ENCODE peak calls at places on chromosomes 7 and 10, in ten cellular contexts. Z, H, T, B, N, L, O, A, F and X are unnamed samples.

GRCh38 chr10:80357000-80357803 is 621 bp downstream of the DYDC2 start:
- DNase-seq in Z (no peak), H (no peak), T (no peak), B (peak), N (no peak), L (no peak), O (no peak), A (no peak), F (peak), X (no peak)

GRCh38 chr7:119271147-119271779 is 1001.7 kb upstream of the KCND2 start:
- DNase-seq in Z (no peak), H (no peak), T (no peak), B (no peak), N (no peak), L (no peak), O (no peak), A (no peak), F (no peak), X (no peak)

GRCh38 chr7:41621953-41622831 is 80.7 kb downstream of the INHBA start:
- DNase-seq in Z (no peak), H (no peak), T (no peak), B (no peak), N (no peak), L (no peak), O (peak), A (no peak), F (no peak), X (no peak)

GRCh38 chr10:100057948-100058347 is 23.7 kb downstream of the CPN1 start:
- DNase-seq in Z (no peak), H (no peak), T (no peak), B (no peak), N (no peak), L (no peak), O (no peak), A (no peak), F (no peak), X (no peak)

GRCh38 chr7:27235387-27236052 is 7.1 kb upstream of the EVX1 start:
- DNase-seq in Z (no peak), H (peak), T (no peak), B (no peak), N (peak), L (no peak), O (no peak), A (peak), F (peak), X (no peak)

GRCh38 chr7:143068446-143068845 is 16.3 kb downstream of the OR6V1 start:
- DNase-seq in Z (no peak), H (no peak), T (no peak), B (no peak), N (no peak), L (no peak), O (no peak), A (no peak), F (no peak), X (no peak)

GRCh38 chr7:18663321-18663720 is 167.8 kb downstream of the HDAC9 start:
- DNase-seq in Z (no peak), H (no peak), T (no peak), B (no peak), N (no peak), L (no peak), O (no peak), A (no peak), F (no peak), X (no peak)

GRCh38 chr7:34133983-34134782 is 228.8 kb downstream of the BMPER start:
- DNase-seq in Z (no peak), H (peak), T (no peak), B (peak), N (peak), L (no peak), O (peak), A (peak), F (peak), X (peak)

GRCh38 chr10:63142136-63142535 is 9.0 kb downstream of the NRBF2 start:
- DNase-seq in Z (no peak), H (no peak), T (no peak), B (no peak), N (no peak), L (no peak), O (no peak), A (no peak), F (no peak), X (no peak)

GRCh38 chr10:77524300-77524711 is 113.3 kb downstream of the KCNMA1 start:
- DNase-seq in Z (peak), H (no peak), T (no peak), B (no peak), N (no peak), L (no peak), O (no peak), A (no peak), F (no peak), X (no peak)

GRCh38 chr10:86356306-86356705 is 10.3 kb downstream of the GRID1 start:
- DNase-seq in Z (no peak), H (no peak), T (no peak), B (no peak), N (no peak), L (no peak), O (no peak), A (no peak), F (no peak), X (no peak)

GRCh38 chr10:77042706-77043105 is 594.9 kb downstream of the KCNMA1 start:
- DNase-seq in Z (no peak), H (no peak), T (no peak), B (no peak), N (no peak), L (no peak), O (no peak), A (no peak), F (no peak), X (no peak)

GRCh38 chr10:132774179-132774904 is 11.6 kb downstream of the NKX6-2 start:
- DNase-seq in Z (no peak), H (no peak), T (no peak), B (no peak), N (no peak), L (no peak), O (no peak), A (no peak), F (peak), X (no peak)

GRCh38 chr10:132776186-132776585 is 9.8 kb downstream of the NKX6-2 start:
- DNase-seq in Z (no peak), H (no peak), T (no peak), B (no peak), N (no peak), L (no peak), O (no peak), A (no peak), F (no peak), X (no peak)

GRCh38 chr10:132777441-132777840 is 8.5 kb downstream of the NKX6-2 start:
- DNase-seq in Z (no peak), H (no peak), T (no peak), B (no peak), N (no peak), L (no peak), O (no peak), A (no peak), F (no peak), X (no peak)

GRCh38 chr10:132776821-132777220 is 9.1 kb downstream of the NKX6-2 start:
- DNase-seq in Z (no peak), H (no peak), T (no peak), B (no peak), N (no peak), L (no peak), O (no peak), A (no peak), F (no peak), X (no peak)

GRCh38 chr10:132774905-132775863 is 10.8 kb downstream of the NKX6-2 start:
- DNase-seq in Z (no peak), H (peak), T (no peak), B (no peak), N (no peak), L (no peak), O (no peak), A (no peak), F (peak), X (no peak)
- TF ChIP-seq POLR2AphosphoS5 in Z (no peak), H (no peak), T (no peak), B (no peak), N (no peak), L (no peak), O (no peak), A (no peak), F (no peak), X (no peak)

GRCh38 chr7:16079723-16080122 is 341.6 kb downstream of the CRPPA start:
- DNase-seq in Z (no peak), H (no peak), T (no peak), B (no peak), N (no peak), L (no peak), O (no peak), A (no peak), F (no peak), X (no peak)
- TF ChIP-seq POLR2AphosphoS5 in Z (no peak), H (no peak), T (no peak), B (no peak), N (no peak), L (no peak), O (no peak), A (no peak), F (no peak), X (no peak)

GRCh38 chr7:84274029-84274638 is 79.5 kb upstream of the SEMA3A start:
- DNase-seq in Z (no peak), H (no peak), T (no peak), B (no peak), N (no peak), L (no peak), O (peak), A (no peak), F (no peak), X (no peak)
- TF ChIP-seq POLR2AphosphoS5 in Z (no peak), H (no peak), T (no peak), B (no peak), N (no peak), L (no peak), O (no peak), A (no peak), F (no peak), X (no peak)

GRCh38 chr10:124943301-124944092 is 1.6 kb downstream of the ZRANB1 start:
- DNase-seq in Z (no peak), H (peak), T (no peak), B (no peak), N (no peak), L (no peak), O (no peak), A (no peak), F (no peak), X (no peak)
- TF ChIP-seq POLR2AphosphoS5 in Z (no peak), H (no peak), T (no peak), B (no peak), N (no peak), L (no peak), O (no peak), A (peak), F (peak), X (no peak)

DNA sequence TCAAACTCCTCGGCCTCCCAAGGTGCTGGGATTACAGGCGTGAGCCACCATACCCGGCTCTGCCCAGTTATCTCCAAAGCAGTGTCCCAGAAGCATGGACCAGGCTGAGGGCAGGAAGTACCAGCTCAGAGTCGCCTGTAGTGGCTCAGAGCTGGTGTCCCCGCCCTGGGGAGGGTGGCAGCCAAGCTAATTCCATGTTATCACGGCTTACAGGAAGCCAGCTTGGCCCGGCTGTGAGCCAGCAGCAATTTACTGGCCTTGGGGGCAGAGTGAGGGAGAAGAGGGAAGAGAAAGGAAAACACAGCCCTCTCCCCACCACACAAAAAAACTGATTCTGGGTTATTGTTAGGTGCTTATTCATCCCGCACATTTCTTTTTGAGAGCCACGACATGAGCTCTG is 88.1 kb downstream of the HIP1 start:
- DNase-seq in Z (no peak), H (no peak), T (no peak), B (no peak), N (no peak), L (no peak), O (peak), A (no peak), F (peak), X (no peak)
- TF ChIP-seq POLR2AphosphoS5 in Z (no peak), H (no peak), T (no peak), B (no peak), N (no peak), L (no peak), O (peak), A (no peak), F (no peak), X (no peak)

GRCh38 chr10:96376483-96376882 is 17.7 kb upstream of the OPALIN start:
- DNase-seq in Z (no peak), H (no peak), T (peak), B (no peak), N (no peak), L (no peak), O (no peak), A (no peak), F (no peak), X (peak)

GRCh38 chr10:96378741-96379140 is 19.9 kb upstream of the OPALIN start:
- DNase-seq in Z (no peak), H (no peak), T (no peak), B (no peak), N (no peak), L (no peak), O (no peak), A (peak), F (no peak), X (no peak)

GRCh38 chr10:96380821-96381220 is 22.0 kb upstream of the OPALIN start:
- DNase-seq in Z (no peak), H (no peak), T (no peak), B (no peak), N (no peak), L (no peak), O (no peak), A (no peak), F (no peak), X (no peak)

GRCh38 chr10:96377816-96378294 is 19.1 kb upstream of the OPALIN start:
- DNase-seq in Z (no peak), H (no peak), T (no peak), B (no peak), N (no peak), L (no peak), O (no peak), A (peak), F (peak), X (no peak)

GRCh38 chr10:96379758-96380157 is 21.0 kb upstream of the OPALIN start:
- DNase-seq in Z (no peak), H (no peak), T (no peak), B (no peak), N (no peak), L (no peak), O (no peak), A (no peak), F (no peak), X (no peak)
- TF ChIP-seq POLR2AphosphoS5 in Z (no peak), H (no peak), T (no peak), B (no peak), N (no peak), L (no peak), O (no peak), A (no peak), F (no peak), X (no peak)

GRCh38 chr10:121459279-121459764 is 138.9 kb downstream of the FGFR2 start:
- DNase-seq in Z (no peak), H (no peak), T (no peak), B (no peak), N (no peak), L (no peak), O (no peak), A (no peak), F (no peak), X (no peak)

GRCh38 chr10:121457729-121458128 is 140.5 kb downstream of the FGFR2 start:
- DNase-seq in Z (no peak), H (no peak), T (no peak), B (no peak), N (no peak), L (no peak), O (no peak), A (no peak), F (no peak), X (no peak)

GRCh38 chr10:121461307-121461706 is 136.9 kb downstream of the FGFR2 start:
- DNase-seq in Z (no peak), H (no peak), T (no peak), B (no peak), N (no peak), L (no peak), O (no peak), A (no peak), F (no peak), X (no peak)

GRCh38 chr10:121460733-121461132 is 137.5 kb downstream of the FGFR2 start:
- DNase-seq in Z (no peak), H (no peak), T (no peak), B (no peak), N (no peak), L (no peak), O (no peak), A (no peak), F (no peak), X (no peak)

DNA sequence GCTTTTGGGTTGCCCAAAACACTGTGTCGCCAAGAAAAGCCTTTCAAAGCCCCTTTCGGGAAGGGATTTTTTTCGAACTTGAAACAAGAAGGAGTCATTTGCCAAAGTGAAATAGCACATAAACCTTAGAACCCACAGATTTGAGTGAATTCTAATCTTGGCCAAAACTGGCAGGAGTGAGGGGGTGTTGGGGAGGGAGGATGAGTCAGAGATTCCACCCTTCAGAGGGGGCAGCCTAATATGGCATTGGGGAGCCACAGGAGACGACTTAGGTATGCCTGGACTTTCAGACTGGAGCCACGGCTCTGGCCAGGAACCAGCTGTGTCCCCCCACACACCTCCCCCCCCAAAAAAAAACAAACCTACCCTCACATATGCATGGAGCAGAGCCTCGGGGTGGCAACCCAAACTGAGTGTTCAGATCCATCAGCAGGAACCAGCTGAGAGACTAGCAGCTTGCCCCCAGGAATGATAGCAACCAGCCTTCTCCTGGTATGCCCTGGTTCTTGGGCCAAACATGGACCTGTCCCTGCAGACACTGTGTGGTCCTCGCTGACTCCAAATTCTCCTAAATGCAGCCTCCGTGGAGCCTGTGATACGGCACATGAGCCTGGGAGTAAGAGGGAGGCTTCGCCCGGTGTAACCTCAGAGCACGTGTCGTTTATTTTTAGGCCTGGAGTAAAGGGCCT is 138.3 kb downstream of the FGFR2 start:
- DNase-seq in Z (peak), H (no peak), T (no peak), B (peak), N (no peak), L (no peak), O (no peak), A (peak), F (no peak), X (no peak)
- TF ChIP-seq POLR2AphosphoS5 in Z (no peak), H (no peak), T (no peak), B (no peak), N (peak), L (no peak), O (no peak), A (peak), F (no peak), X (no peak)

DNA sequence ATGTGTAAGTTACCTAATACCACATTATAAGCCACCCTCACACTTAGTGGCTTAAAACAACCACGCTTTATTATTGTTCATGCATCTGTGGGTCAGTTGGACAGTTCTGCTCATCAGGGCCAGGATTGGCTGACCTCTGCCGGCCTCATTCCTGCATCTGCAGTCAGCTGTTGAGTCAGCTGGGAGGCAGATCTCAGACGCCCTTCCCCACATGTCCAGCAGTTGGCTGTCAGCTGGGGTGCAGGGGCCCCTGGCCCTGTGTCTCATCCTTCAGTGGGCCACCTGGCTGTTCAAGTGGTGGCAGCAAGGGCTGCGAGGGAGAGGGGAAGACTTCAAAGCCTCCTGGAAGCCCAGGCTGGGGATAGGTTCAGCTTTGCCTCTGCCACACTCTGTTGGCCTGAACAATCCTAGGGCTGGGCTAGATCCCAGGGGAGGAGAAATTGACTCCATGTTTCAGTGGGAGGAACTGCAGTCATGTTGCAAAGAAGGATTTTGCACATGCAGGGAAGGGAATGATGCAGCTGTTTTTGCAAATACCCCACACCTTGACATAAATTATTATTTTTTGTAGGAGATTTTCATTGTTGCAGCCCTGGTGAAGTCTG is 33.1 kb downstream of the TACR2 start:
- DNase-seq in Z (no peak), H (no peak), T (no peak), B (no peak), N (no peak), L (no peak), O (no peak), A (no peak), F (no peak), X (no peak)
- TF ChIP-seq POLR2AphosphoS5 in Z (no peak), H (no peak), T (no peak), B (no peak), N (no peak), L (no peak), O (no peak), A (no peak), F (no peak), X (no peak)

GRCh38 chr7:92833024-92833765 is 3.2 kb downstream of the CDK6 start:
- DNase-seq in Z (peak), H (peak), T (peak), B (peak), N (peak), L (no peak), O (peak), A (peak), F (peak), X (no peak)
- TF ChIP-seq POLR2AphosphoS5 in Z (no peak), H (no peak), T (peak), B (no peak), N (peak), L (peak), O (peak), A (peak), F (peak), X (no peak)

DNA sequence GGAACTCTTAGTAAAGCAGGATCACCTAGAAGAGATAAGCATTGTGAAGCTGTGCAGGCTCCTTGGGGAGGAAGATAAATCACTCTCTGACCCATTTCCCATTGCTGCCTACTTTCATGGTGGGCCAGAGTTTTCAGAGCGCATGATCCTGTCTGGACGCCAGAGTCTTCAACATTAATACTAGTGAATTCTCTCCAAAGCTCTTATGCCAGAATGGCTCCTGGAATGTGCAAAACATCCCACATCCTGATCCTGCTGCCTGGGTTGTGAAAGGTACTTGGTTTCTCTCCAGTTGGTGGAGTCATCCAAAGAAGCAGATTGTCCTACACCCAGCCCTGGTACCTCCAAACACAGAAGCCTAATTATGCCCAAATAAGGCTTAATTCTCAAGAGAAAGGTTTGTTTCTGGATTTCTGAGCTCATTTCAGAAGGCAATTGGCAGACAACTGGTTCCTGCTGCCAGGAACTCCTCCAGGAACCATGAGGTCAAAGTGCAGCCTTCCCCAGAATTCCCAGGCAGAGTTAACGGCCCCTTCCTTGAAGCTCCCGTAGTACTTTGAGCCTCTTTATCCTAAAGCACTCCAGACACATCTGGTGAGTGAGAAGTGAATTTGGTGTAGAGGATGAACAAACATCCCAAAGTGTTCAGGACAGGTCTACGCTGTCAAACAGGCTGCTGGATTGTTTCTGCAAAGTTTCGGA is 495.2 kb downstream of the PLXNA4 start:
- DNase-seq in Z (peak), H (no peak), T (no peak), B (no peak), N (no peak), L (no peak), O (no peak), A (peak), F (peak), X (no peak)
- TF ChIP-seq POLR2AphosphoS5 in Z (no peak), H (no peak), T (no peak), B (no peak), N (no peak), L (no peak), O (no peak), A (peak), F (no peak), X (no peak)